ENCODE peak calls at places on chromosome 1, in nine cellular contexts. V is NCI-H446 treated with DMSO at 0.1 percent for 48 hours; F is mucosa of gallbladder; C is heart right ventricle; W is osteocyte; R is T-helper 1 cell; E is activated CD4-positive, alpha-beta T cell treated with anti-CD3 and anti-CD28 coated beads, Interleukin-2, amount 50 U/mL, for 48 hours; J is effector CD4-positive, alpha-beta T cell; L is sciatic nerve. S is an unnamed sample.

GRCh38 chr1:241096982-241097381 is 260.0 kb downstream of the RGS7 start:
- DNase-seq in C (no peak), L (no peak), J (no peak), R (no peak), V (no peak), F (no peak), E (no peak), W (no peak), S (no peak)

GRCh38 chr1:99326215-99326949 is 62.1 kb downstream of the PLPPR4 start:
- DNase-seq in F (no peak), E (no peak), J (no peak), R (no peak), L (no peak), V (no peak), W (no peak), C (no peak), S (no peak)

GRCh38 chr1:5390497-5390896 is 601.7 kb downstream of the NPHP4 start:
- DNase-seq in V (no peak), L (no peak), C (no peak), J (no peak), F (no peak), R (no peak), E (peak), W (no peak), S (no peak)

GRCh38 chr1:61844006-61844405 is 101.7 kb downstream of the PATJ start:
- DNase-seq in J (no peak), V (no peak), E (no peak), F (no peak), L (no peak), W (no peak), R (no peak), C (no peak), S (no peak)

GRCh38 chr1:164673584-164674214 is 114.7 kb downstream of the PBX1 start:
- DNase-seq in E (no peak), L (no peak), J (no peak), F (no peak), R (no peak), W (no peak), C (no peak), V (no peak), S (no peak)

GRCh38 chr1:202144510-202145324 is at the start of gene ARL8A:
- DNase-seq in J (peak), W (peak), V (peak), L (peak), C (peak), E (peak), F (peak), R (peak), S (no peak)

GRCh38 chr1:24865168-24865567 is 64.9 kb downstream of the RUNX3 start:
- DNase-seq in R (no peak), J (no peak), F (peak), C (no peak), E (no peak), L (no peak), W (peak), V (no peak), S (no peak)

GRCh38 chr1:64229307-64229706 is 25.9 kb downstream of the UBE2U start:
- DNase-seq in R (no peak), C (no peak), L (no peak), J (no peak), W (no peak), V (no peak), F (no peak), E (no peak), S (no peak)

GRCh38 chr1:45585110-45585426 is 1.2 kb downstream of the NASP start:
- DNase-seq in C (no peak), F (no peak), W (no peak), E (no peak), L (no peak), J (no peak), R (no peak), V (no peak), S (no peak)

GRCh38 chr1:171582589-171582988 is 39.5 kb upstream of the MYOCOS start:
- DNase-seq in J (no peak), F (no peak), W (no peak), E (no peak), L (no peak), V (no peak), C (no peak), R (no peak), S (no peak)

GRCh38 chr1:69523032-69523431 is 44.7 kb upstream of the LRRC7 start:
- DNase-seq in J (no peak), C (no peak), E (no peak), R (no peak), V (no peak), F (no peak), L (no peak), W (no peak), S (no peak)

GRCh38 chr1:223556414-223557124 is 108.9 kb downstream of the CAPN8 start:
- DNase-seq in L (no peak), C (no peak), R (no peak), E (peak), W (no peak), V (no peak), F (peak), J (no peak), S (no peak)

GRCh38 chr1:113747376-113747775 is 11.9 kb downstream of the PHTF1 start:
- DNase-seq in W (no peak), C (no peak), V (no peak), F (no peak), J (no peak), L (no peak), E (no peak), R (no peak), S (no peak)

GRCh38 chr1:114218397-114219237 is 64.9 kb upstream of the SYT6 start:
- DNase-seq in F (no peak), V (peak), J (no peak), W (no peak), E (no peak), C (no peak), L (no peak), R (no peak), S (no peak)

GRCh38 chr1:147515046-147515869 is 26.0 kb upstream of the BCL9 start:
- DNase-seq in W (no peak), J (no peak), E (no peak), C (no peak), F (peak), L (no peak), V (no peak), R (no peak), S (peak)

GRCh38 chr1:74835046-74835445 is 102.1 kb downstream of the TYW3 start:
- DNase-seq in J (no peak), L (no peak), V (peak), F (no peak), C (no peak), E (no peak), W (no peak), R (no peak), S (no peak)

GRCh38 chr1:40710581-40711315 is 19.2 kb downstream of the NFYC start:
- DNase-seq in L (no peak), R (no peak), V (no peak), F (no peak), C (peak), E (no peak), J (no peak), W (no peak), S (no peak)

GRCh38 chr1:240682166-240682565 is 70.2 kb upstream of the GREM2 start:
- DNase-seq in V (no peak), W (no peak), R (no peak), F (no peak), E (no peak), J (no peak), L (no peak), C (no peak), S (no peak)

GRCh38 chr1:171801395-171801990 is 20.0 kb downstream of the METTL13 start:
- DNase-seq in V (peak), W (no peak), R (no peak), E (no peak), C (no peak), J (no peak), L (no peak), F (no peak), S (no peak)

GRCh38 chr1:161006563-161006962 is 14.4 kb downstream of the F11R start:
- DNase-seq in E (no peak), W (no peak), V (no peak), J (no peak), F (no peak), R (no peak), L (no peak), C (no peak), S (no peak)